ENCODE peak calls at places on chromosomes 1 and 21, in eight cellular contexts. One of them, this sample, is unnamed.

GRCh38 chr1:98733782-98734112 is 72.2 kb downstream of the SNX7 start:
- DNase-seq in IMR-90: peak
- DNase-seq in NCI-H2029 treated with DMSO at 0.1 percent for 48 hours: no peak
- DNase-seq in activated T-cell treated with anti-CD3 and anti-CD28 coated beads for 1 hour: no peak
- DNase-seq in activated CD8-positive, alpha-beta T cell treated with anti-CD3 and anti-CD28 coated beads for 36 hours: no peak
- DNase-seq in H54: no peak
- DNase-seq in T-helper 9 cell: no peak
- DNase-seq in T-helper 2 cell: no peak
- DNase-seq in this sample: no peak

GRCh38 chr1:45337630-45338320 is 2.2 kb upstream of the TOE1 start:
- DNase-seq in activated CD8-positive, alpha-beta T cell treated with anti-CD3 and anti-CD28 coated beads for 36 hours: no peak
- DNase-seq in NCI-H2029 treated with DMSO at 0.1 percent for 48 hours: no peak
- DNase-seq in T-helper 2 cell: no peak
- DNase-seq in IMR-90: no peak
- DNase-seq in T-helper 9 cell: no peak
- DNase-seq in H54: no peak
- DNase-seq in activated T-cell treated with anti-CD3 and anti-CD28 coated beads for 1 hour: no peak
- DNase-seq in this sample: no peak

GRCh38 chr21:25759573-25759972 is 24.8 kb downstream of the GABPA start:
- DNase-seq in T-helper 9 cell: no peak
- DNase-seq in IMR-90: peak
- DNase-seq in H54: no peak
- DNase-seq in T-helper 2 cell: no peak
- DNase-seq in NCI-H2029 treated with DMSO at 0.1 percent for 48 hours: no peak
- DNase-seq in activated CD8-positive, alpha-beta T cell treated with anti-CD3 and anti-CD28 coated beads for 36 hours: no peak
- DNase-seq in activated T-cell treated with anti-CD3 and anti-CD28 coated beads for 1 hour: no peak
- DNase-seq in this sample: no peak

GRCh38 chr1:74593887-74594866 is 79.4 kb downstream of the ERICH3 start:
- DNase-seq in NCI-H2029 treated with DMSO at 0.1 percent for 48 hours: no peak
- DNase-seq in H54: no peak
- DNase-seq in T-helper 9 cell: no peak
- DNase-seq in activated T-cell treated with anti-CD3 and anti-CD28 coated beads for 1 hour: no peak
- DNase-seq in IMR-90: no peak
- DNase-seq in activated CD8-positive, alpha-beta T cell treated with anti-CD3 and anti-CD28 coated beads for 36 hours: no peak
- DNase-seq in T-helper 2 cell: no peak
- DNase-seq in this sample: no peak

GRCh38 chr1:63590161-63590560 is 3.0 kb upstream of the PGM1 start:
- DNase-seq in NCI-H2029 treated with DMSO at 0.1 percent for 48 hours: no peak
- DNase-seq in T-helper 2 cell: no peak
- DNase-seq in IMR-90: peak
- DNase-seq in activated CD8-positive, alpha-beta T cell treated with anti-CD3 and anti-CD28 coated beads for 36 hours: no peak
- DNase-seq in activated T-cell treated with anti-CD3 and anti-CD28 coated beads for 1 hour: no peak
- DNase-seq in H54: no peak
- DNase-seq in T-helper 9 cell: no peak
- DNase-seq in this sample: no peak

GRCh38 chr21:15826908-15827601 is 97.3 kb downstream of the USP25 start:
- DNase-seq in T-helper 2 cell: no peak
- DNase-seq in NCI-H2029 treated with DMSO at 0.1 percent for 48 hours: no peak
- DNase-seq in IMR-90: no peak
- DNase-seq in activated T-cell treated with anti-CD3 and anti-CD28 coated beads for 1 hour: no peak
- DNase-seq in activated CD8-positive, alpha-beta T cell treated with anti-CD3 and anti-CD28 coated beads for 36 hours: no peak
- DNase-seq in T-helper 9 cell: no peak
- DNase-seq in H54: no peak
- DNase-seq in this sample: no peak

GRCh38 chr21:42991992-42992740 is 17.8 kb downstream of the PKNOX1 start:
- DNase-seq in T-helper 2 cell: no peak
- DNase-seq in NCI-H2029 treated with DMSO at 0.1 percent for 48 hours: no peak
- DNase-seq in activated CD8-positive, alpha-beta T cell treated with anti-CD3 and anti-CD28 coated beads for 36 hours: no peak
- DNase-seq in H54: peak
- DNase-seq in IMR-90: peak
- DNase-seq in T-helper 9 cell: no peak
- DNase-seq in activated T-cell treated with anti-CD3 and anti-CD28 coated beads for 1 hour: no peak
- DNase-seq in this sample: no peak

GRCh38 chr21:37899141-37899540 is 17.1 kb downstream of the KCNJ6 start:
- DNase-seq in T-helper 9 cell: no peak
- DNase-seq in activated T-cell treated with anti-CD3 and anti-CD28 coated beads for 1 hour: no peak
- DNase-seq in IMR-90: no peak
- DNase-seq in NCI-H2029 treated with DMSO at 0.1 percent for 48 hours: no peak
- DNase-seq in H54: no peak
- DNase-seq in T-helper 2 cell: no peak
- DNase-seq in activated CD8-positive, alpha-beta T cell treated with anti-CD3 and anti-CD28 coated beads for 36 hours: no peak
- DNase-seq in this sample: no peak

GRCh38 chr21:14116080-14116481 is 94.7 kb downstream of the LIPI start:
- DNase-seq in IMR-90: no peak
- DNase-seq in H54: no peak
- DNase-seq in NCI-H2029 treated with DMSO at 0.1 percent for 48 hours: no peak
- DNase-seq in activated T-cell treated with anti-CD3 and anti-CD28 coated beads for 1 hour: no peak
- DNase-seq in T-helper 2 cell: no peak
- DNase-seq in T-helper 9 cell: no peak
- DNase-seq in activated CD8-positive, alpha-beta T cell treated with anti-CD3 and anti-CD28 coated beads for 36 hours: no peak
- DNase-seq in this sample: no peak

GRCh38 chr1:227794813-227795183 is 20.7 kb upstream of the PRSS38 start:
- DNase-seq in H54: no peak
- DNase-seq in T-helper 2 cell: no peak
- DNase-seq in NCI-H2029 treated with DMSO at 0.1 percent for 48 hours: no peak
- DNase-seq in activated T-cell treated with anti-CD3 and anti-CD28 coated beads for 1 hour: no peak
- DNase-seq in activated CD8-positive, alpha-beta T cell treated with anti-CD3 and anti-CD28 coated beads for 36 hours: no peak
- DNase-seq in IMR-90: no peak
- DNase-seq in T-helper 9 cell: no peak
- DNase-seq in this sample: no peak

GRCh38 chr1:173405758-173406344 is 71.3 kb upstream of the PRDX6 start:
- DNase-seq in activated CD8-positive, alpha-beta T cell treated with anti-CD3 and anti-CD28 coated beads for 36 hours: peak
- DNase-seq in IMR-90: peak
- DNase-seq in activated T-cell treated with anti-CD3 and anti-CD28 coated beads for 1 hour: no peak
- DNase-seq in NCI-H2029 treated with DMSO at 0.1 percent for 48 hours: no peak
- DNase-seq in T-helper 9 cell: no peak
- DNase-seq in H54: peak
- DNase-seq in T-helper 2 cell: no peak
- DNase-seq in this sample: peak

GRCh38 chr1:108557311-108557710 is 2.6 kb upstream of the EEIG2 start:
- DNase-seq in activated T-cell treated with anti-CD3 and anti-CD28 coated beads for 1 hour: no peak
- DNase-seq in H54: no peak
- DNase-seq in IMR-90: no peak
- DNase-seq in NCI-H2029 treated with DMSO at 0.1 percent for 48 hours: no peak
- DNase-seq in T-helper 2 cell: no peak
- DNase-seq in activated CD8-positive, alpha-beta T cell treated with anti-CD3 and anti-CD28 coated beads for 36 hours: no peak
- DNase-seq in T-helper 9 cell: no peak
- DNase-seq in this sample: no peak

GRCh38 chr1:39398278-39399010 is 93.0 kb upstream of the BMP8A start:
- DNase-seq in IMR-90: peak
- DNase-seq in activated CD8-positive, alpha-beta T cell treated with anti-CD3 and anti-CD28 coated beads for 36 hours: peak
- DNase-seq in H54: peak
- DNase-seq in activated T-cell treated with anti-CD3 and anti-CD28 coated beads for 1 hour: no peak
- DNase-seq in T-helper 2 cell: no peak
- DNase-seq in NCI-H2029 treated with DMSO at 0.1 percent for 48 hours: no peak
- DNase-seq in T-helper 9 cell: no peak
- DNase-seq in this sample: peak

GRCh38 chr1:91700771-91701493 is 185.0 kb downstream of the TGFBR3 start:
- DNase-seq in T-helper 2 cell: no peak
- DNase-seq in activated T-cell treated with anti-CD3 and anti-CD28 coated beads for 1 hour: no peak
- DNase-seq in activated CD8-positive, alpha-beta T cell treated with anti-CD3 and anti-CD28 coated beads for 36 hours: no peak
- DNase-seq in NCI-H2029 treated with DMSO at 0.1 percent for 48 hours: no peak
- DNase-seq in T-helper 9 cell: no peak
- DNase-seq in H54: no peak
- DNase-seq in IMR-90: peak
- DNase-seq in this sample: no peak

GRCh38 chr1:243982451-243983018 is 68.5 kb upstream of the ZBTB18 start:
- DNase-seq in NCI-H2029 treated with DMSO at 0.1 percent for 48 hours: no peak
- DNase-seq in T-helper 2 cell: no peak
- DNase-seq in T-helper 9 cell: no peak
- DNase-seq in IMR-90: no peak
- DNase-seq in H54: no peak
- DNase-seq in activated T-cell treated with anti-CD3 and anti-CD28 coated beads for 1 hour: no peak
- DNase-seq in activated CD8-positive, alpha-beta T cell treated with anti-CD3 and anti-CD28 coated beads for 36 hours: no peak
- DNase-seq in this sample: no peak

This sample was measured in NCI-H460.